ENCODE peak calls at places on chromosomes 4 and X, in ten cellular contexts. Q, D, Y, X, B, I, K, R, F and G are unnamed samples.

GRCh38 chr4:81039351-81040174 is 9.1 kb downstream of the BMP3 start:
- DNase-seq in Y (no peak), X (no peak), Q (no peak), K (no peak), D (peak; percentile 7), R (peak; percentile 51), I (no peak), B (no peak), F (no peak), G (no peak)

GRCh38 chr4:79399076-79399475 is 9.0 kb downstream of the GK2 start:
- DNase-seq in Q (no peak), Y (no peak), K (no peak), R (no peak), D (no peak), B (no peak), I (no peak), X (no peak), F (no peak), G (no peak)

GRCh38 chrX:112085149-112085548 is 2.6 kb upstream of the TRPC5 start:
- DNase-seq in R (no peak), D (no peak), Q (no peak), K (no peak), I (no peak), Y (no peak), F (no peak), B (no peak), X (no peak), G (no peak)

GRCh38 chrX:54288989-54289388 is 68.9 kb downstream of the WNK3 start:
- DNase-seq in D (no peak), B (no peak), Q (no peak), F (no peak), K (no peak), Y (no peak), R (no peak), I (no peak), X (no peak), G (no peak)

GRCh38 chr4:1049591-1049905 is 38.1 kb downstream of the FGFRL1 start:
- DNase-seq in Q (peak; percentile 41), X (peak; percentile 59), Y (no peak), I (no peak), K (peak; percentile 37), B (no peak), F (no peak), R (no peak), D (no peak), G (no peak)

GRCh38 chrX:108439434-108439883 is at the start of gene COL4A5:
- DNase-seq in Y (peak; percentile 63), B (peak; percentile 80), R (peak; percentile 86), Q (peak; percentile 49), X (no peak), F (peak; percentile 4), I (peak; percentile 88), K (peak; percentile 50), D (peak; percentile 90), G (no peak)

GRCh38 chr4:2141762-2142520 is 82.8 kb downstream of the NAT8L start:
- DNase-seq in K (no peak), F (no peak), Q (no peak), X (no peak), R (no peak), B (no peak), Y (no peak), D (peak; percentile 56), I (no peak), G (peak; percentile 52)

GRCh38 chr4:152072001-152072485 is 311.2 kb upstream of the GATB start:
- DNase-seq in K (no peak), B (no peak), R (no peak), I (no peak), F (no peak), X (no peak), D (no peak), Y (no peak), Q (no peak), G (no peak)

GRCh38 chr4:95129708-95130343 is 372.1 kb downstream of the BMPR1B start:
- DNase-seq in I (peak; percentile 100), R (peak; percentile 98), F (peak; percentile 89), Q (no peak), B (peak; percentile 100), D (peak; percentile 99), K (no peak), X (no peak), Y (peak; percentile 96), G (no peak)

GRCh38 chr4:95122001-95122400 is 364.2 kb downstream of the BMPR1B start:
- DNase-seq in F (no peak), D (no peak), B (no peak), Q (no peak), Y (no peak), X (no peak), K (no peak), R (no peak), I (no peak), G (no peak)

GRCh38 chr4:95120456-95120855 is 362.7 kb downstream of the BMPR1B start:
- DNase-seq in Y (no peak), R (no peak), Q (no peak), X (no peak), K (no peak), F (no peak), I (no peak), B (no peak), D (no peak), G (no peak)

GRCh38 chr4:95129036-95129435 is 371.3 kb downstream of the BMPR1B start:
- DNase-seq in D (peak; percentile 11), X (no peak), B (peak; percentile 40), Q (no peak), R (no peak), Y (no peak), F (no peak), K (no peak), I (no peak), G (no peak)

DNA sequence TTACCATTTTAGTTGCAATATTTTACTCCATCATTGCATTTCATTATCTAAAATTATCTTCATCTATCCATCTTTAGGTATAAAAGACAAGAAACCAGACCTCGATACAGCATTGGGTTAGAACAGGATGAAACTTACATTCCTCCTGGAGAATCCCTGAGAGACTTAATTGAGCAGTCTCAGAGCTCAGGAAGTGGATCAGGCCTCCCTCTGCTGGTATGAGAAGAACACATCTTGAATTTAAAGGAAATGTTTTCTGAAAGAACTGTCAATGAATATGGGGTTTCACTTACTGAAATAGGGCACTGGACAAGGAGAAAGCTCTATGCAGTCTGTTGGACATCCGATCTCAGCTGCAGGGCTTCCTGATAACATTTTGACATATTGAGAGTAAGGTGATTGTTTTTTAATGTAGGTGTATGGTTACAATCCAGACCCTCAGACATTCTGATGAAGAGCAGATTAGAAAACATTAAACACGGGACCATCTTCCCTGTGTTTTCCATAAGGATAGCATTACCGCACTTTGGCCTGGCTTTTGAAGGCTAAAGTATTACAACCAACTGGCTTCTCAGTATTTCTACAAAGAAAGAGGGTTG is 367.2 kb downstream of the BMPR1B start:
- DNase-seq in X (no peak), B (peak; percentile 78), F (peak; percentile 19), I (peak; percentile 77), R (peak; percentile 74), Q (no peak), K (no peak), Y (peak; percentile 39), D (peak; percentile 83), G (no peak)
- TF ChIP-seq CTCF in X (peak; percentile 16), B (peak; percentile 72), F (peak; percentile 29), I (peak; percentile 74), R (peak; percentile 66), Q (no peak), K (peak; percentile 58), Y (peak; percentile 76), D (peak; percentile 68), G (peak; percentile 24)

GRCh38 chr4:5051210-5051691 is at the start of gene STK32B:
- DNase-seq in D (peak; percentile 84), Y (peak; percentile 41), X (peak; percentile 73), F (no peak), K (peak; percentile 81), Q (peak; percentile 66), I (peak; percentile 74), R (peak; percentile 79), B (peak; percentile 64), G (peak; percentile 47)

GRCh38 chr4:5051692-5052423 is 578 bp downstream of the STK32B start:
- DNase-seq in K (peak; percentile 83), Q (peak; percentile 28), Y (no peak), I (no peak), D (no peak), F (no peak), X (peak; percentile 73), R (peak; percentile 29), B (no peak), G (peak; percentile 31)

GRCh38 chr4:5048721-5049120 is 2.6 kb upstream of the STK32B start:
- DNase-seq in F (no peak), Y (no peak), R (no peak), Q (no peak), K (no peak), I (no peak), B (no peak), D (no peak), X (no peak), G (no peak)

GRCh38 chr4:5052424-5052702 is 1.1 kb downstream of the STK32B start:
- DNase-seq in Y (no peak), D (no peak), I (no peak), R (no peak), Q (no peak), K (no peak), X (no peak), F (no peak), B (no peak), G (no peak)

DNA sequence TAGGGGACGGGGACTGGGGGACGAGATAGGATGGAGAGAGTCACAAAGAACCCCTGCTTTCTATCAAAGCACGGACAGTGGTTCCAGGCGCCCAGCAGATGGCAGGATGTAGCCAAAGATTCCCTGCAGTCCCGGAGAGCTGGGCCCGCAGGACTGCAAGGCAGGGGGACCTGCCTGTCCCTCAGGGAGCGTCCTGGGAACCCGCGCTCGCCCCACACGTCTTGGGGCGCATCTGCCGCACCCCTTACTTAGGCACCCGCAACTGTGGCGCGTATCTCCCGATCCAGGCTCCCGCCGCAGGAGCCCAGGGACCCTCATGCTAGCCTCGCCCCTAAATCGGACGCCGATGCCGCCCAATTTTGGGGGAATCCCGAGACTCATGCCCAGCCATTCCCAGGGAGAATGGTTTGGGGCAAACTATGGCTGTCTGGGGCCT is 742 bp upstream of the STK32B start:
- DNase-seq in F (peak; percentile 53), D (peak; percentile 83), Q (peak; percentile 65), X (peak; percentile 79), R (peak; percentile 86), K (peak; percentile 82), I (peak; percentile 81), Y (peak; percentile 52), B (peak; percentile 77), G (peak; percentile 74)
- TF ChIP-seq CTCF in F (peak; percentile 55), D (peak; percentile 82), Q (no peak), X (peak; percentile 54), R (peak; percentile 89), K (peak; percentile 90), I (peak; percentile 80), Y (peak; percentile 87), B (peak; percentile 75), G (peak; percentile 63)

GRCh38 chr4:120973207-120973606 is 50.7 kb upstream of the PRDM5 start:
- DNase-seq in D (no peak), X (no peak), B (no peak), F (no peak), K (no peak), Y (no peak), I (no peak), R (no peak), Q (no peak), G (no peak)

DNA sequence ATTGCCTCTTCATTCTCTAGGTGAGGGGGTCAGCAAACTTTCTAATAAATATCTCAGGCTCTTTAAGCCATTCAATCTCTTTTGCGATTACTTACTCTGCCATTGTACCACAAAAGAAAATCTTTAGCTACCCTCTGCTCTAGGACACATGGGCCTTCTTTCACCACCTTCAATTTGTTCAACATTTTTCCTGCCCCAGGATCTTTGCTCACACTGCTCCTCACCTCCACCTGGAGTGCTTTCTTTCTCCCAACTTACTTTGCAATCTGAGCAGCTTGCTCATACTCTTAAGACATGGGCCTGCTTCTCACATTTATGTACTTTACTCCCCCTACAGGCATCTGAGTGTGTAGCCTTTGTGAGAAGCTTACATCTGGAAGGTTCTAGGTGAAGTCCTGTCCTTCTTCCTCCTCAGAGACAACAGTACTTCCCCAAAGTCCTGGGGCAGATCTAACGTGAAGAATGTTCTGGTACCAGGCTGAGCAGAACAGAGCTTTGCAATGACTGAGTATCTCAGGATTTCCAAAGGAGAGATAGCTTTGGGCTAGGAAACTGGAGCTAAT is 55.0 kb upstream of the PRDM5 start:
- DNase-seq in Y (peak; percentile 33), I (peak; percentile 74), R (peak; percentile 70), F (peak; percentile 7), X (no peak), D (peak; percentile 73), K (no peak), Q (no peak), B (peak; percentile 71), G (peak; percentile 40)
- TF ChIP-seq CTCF in Y (peak; percentile 84), I (peak; percentile 85), R (peak; percentile 80), F (no peak), X (peak; percentile 27), D (peak; percentile 77), K (peak; percentile 47), Q (no peak), B (peak; percentile 80), G (peak; percentile 55)

DNA sequence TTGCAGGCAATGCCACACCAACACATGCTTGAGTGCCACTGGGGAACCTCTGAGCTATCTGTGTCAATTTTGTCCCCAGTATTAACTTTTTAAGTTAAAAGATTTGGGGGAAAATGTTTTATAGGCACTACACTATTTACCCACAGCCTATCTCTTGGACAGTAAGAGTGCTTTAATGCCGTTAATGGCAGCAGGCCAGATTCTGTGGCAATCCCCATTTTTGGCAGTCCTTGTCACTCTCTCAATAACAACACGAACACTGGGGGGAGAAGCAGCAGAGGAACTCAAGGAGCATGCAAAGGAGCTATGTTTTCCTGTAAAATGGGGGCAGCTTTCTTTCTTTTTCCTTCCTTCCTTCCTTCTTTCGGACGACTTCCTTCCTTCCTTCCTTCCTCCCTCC is 168.6 kb downstream of the NSUN7 start:
- DNase-seq in Q (peak; percentile 30), B (peak; percentile 87), F (peak; percentile 76), R (peak; percentile 94), K (no peak), D (peak; percentile 92), X (no peak), I (peak; percentile 90), Y (peak; percentile 41), G (no peak)
- TF ChIP-seq CTCF in Q (no peak), B (no peak), F (no peak), R (no peak), K (no peak), D (no peak), X (no peak), I (no peak), Y (no peak), G (no peak)